ENCODE peak calls at places on chromosomes 12 and 14, in six cellular contexts. One of them, this sample, is unnamed.

GRCh38 chr14:32597771-32598170 is 268.7 kb downstream of the AKAP6 start:
- DNase-seq in CD4-positive, alpha-beta memory T cell: no peak
- DNase-seq in AG08395: no peak
- DNase-seq in hypothalamus: no peak
- DNase-seq in head of caudate nucleus: no peak
- DNase-seq in effector CD8-positive, alpha-beta T cell: no peak
- DNase-seq in this sample: no peak

GRCh38 chr12:80165741-80166140 is 66.4 kb downstream of the OTOGL start:
- DNase-seq in CD4-positive, alpha-beta memory T cell: no peak
- DNase-seq in AG08395: no peak
- DNase-seq in hypothalamus: no peak
- DNase-seq in head of caudate nucleus: no peak
- DNase-seq in effector CD8-positive, alpha-beta T cell: no peak
- DNase-seq in this sample: no peak

GRCh38 chr14:67464856-67465255 is 23.7 kb downstream of the TMEM229B start:
- DNase-seq in CD4-positive, alpha-beta memory T cell: no peak
- DNase-seq in AG08395: no peak
- DNase-seq in hypothalamus: no peak
- DNase-seq in head of caudate nucleus: no peak
- DNase-seq in effector CD8-positive, alpha-beta T cell: no peak
- DNase-seq in this sample: no peak

GRCh38 chr14:43019826-43020225 is 1413.2 kb downstream of the LRFN5 start:
- DNase-seq in CD4-positive, alpha-beta memory T cell: no peak
- DNase-seq in AG08395: no peak
- DNase-seq in hypothalamus: no peak
- DNase-seq in head of caudate nucleus: no peak
- DNase-seq in effector CD8-positive, alpha-beta T cell: no peak
- DNase-seq in this sample: no peak

GRCh38 chr12:66191547-66192126 is 2.6 kb downstream of the IRAK3 start:
- DNase-seq in CD4-positive, alpha-beta memory T cell: no peak
- DNase-seq in AG08395: no peak
- DNase-seq in hypothalamus: no peak
- DNase-seq in head of caudate nucleus: no peak
- DNase-seq in effector CD8-positive, alpha-beta T cell: no peak
- DNase-seq in this sample: no peak

GRCh38 chr12:49767333-49767732 is 26.0 kb downstream of the TMBIM6 start:
- DNase-seq in CD4-positive, alpha-beta memory T cell: no peak
- DNase-seq in AG08395: no peak
- DNase-seq in hypothalamus: no peak
- DNase-seq in head of caudate nucleus: no peak
- DNase-seq in effector CD8-positive, alpha-beta T cell: no peak
- DNase-seq in this sample: no peak

GRCh38 chr14:32027255-32027939 is 49.7 kb upstream of the ARHGAP5 start:
- DNase-seq in CD4-positive, alpha-beta memory T cell: no peak
- DNase-seq in AG08395: no peak
- DNase-seq in hypothalamus: no peak
- DNase-seq in head of caudate nucleus: no peak
- DNase-seq in effector CD8-positive, alpha-beta T cell: no peak
- DNase-seq in this sample: no peak

GRCh38 chr12:105218434-105218833 is 17.5 kb downstream of the APPL2 start:
- DNase-seq in CD4-positive, alpha-beta memory T cell: no peak
- DNase-seq in AG08395: no peak
- DNase-seq in hypothalamus: no peak
- DNase-seq in head of caudate nucleus: no peak
- DNase-seq in effector CD8-positive, alpha-beta T cell: no peak
- DNase-seq in this sample: no peak

This sample was measured in memory B cell.